ENCODE peak calls at places on chromosomes 3 and 15, in eight cellular contexts. One of them, this sample, is unnamed.

GRCh38 chr3:46705022-46705530 is 3.9 kb downstream of the TMIE start:
- DNase-seq in AG04450: peak; percentile 26
- DNase-seq in HepG2: peak; percentile 63
- DNase-seq in GM10248: peak; percentile 85
- DNase-seq in HCT116: no peak
- DNase-seq in AG09319: peak; percentile 18
- DNase-seq in IMR-90: peak; percentile 59
- DNase-seq in gastrocnemius medialis: peak; percentile 70
- DNase-seq in this sample: peak; percentile 42

GRCh38 chr3:149657458-149657795 is 398 bp downstream of the WWTR1 start:
- DNase-seq in AG04450: no peak
- DNase-seq in AG09319: no peak
- DNase-seq in GM10248: no peak
- DNase-seq in HepG2: no peak
- DNase-seq in HCT116: no peak
- DNase-seq in gastrocnemius medialis: peak; percentile 63
- DNase-seq in IMR-90: peak; percentile 59
- DNase-seq in this sample: no peak

GRCh38 chr15:81407679-81408078 is 33.7 kb upstream of the TMC3 start:
- DNase-seq in IMR-90: no peak
- DNase-seq in AG04450: no peak
- DNase-seq in HepG2: no peak
- DNase-seq in AG09319: no peak
- DNase-seq in gastrocnemius medialis: no peak
- DNase-seq in HCT116: no peak
- DNase-seq in GM10248: no peak
- DNase-seq in this sample: no peak

GRCh38 chr3:195352895-195353488 is 82.0 kb upstream of the XXYLT1 start:
- DNase-seq in gastrocnemius medialis: no peak
- DNase-seq in AG04450: peak; percentile 53
- DNase-seq in AG09319: peak; percentile 89
- DNase-seq in GM10248: no peak
- DNase-seq in HepG2: peak; percentile 7
- DNase-seq in IMR-90: peak; percentile 89
- DNase-seq in HCT116: peak; percentile 77
- DNase-seq in this sample: peak; percentile 2

GRCh38 chr15:95076381-95076780 is 845.0 kb downstream of the MCTP2 start:
- DNase-seq in HepG2: no peak
- DNase-seq in HCT116: no peak
- DNase-seq in AG04450: no peak
- DNase-seq in AG09319: no peak
- DNase-seq in GM10248: no peak
- DNase-seq in gastrocnemius medialis: no peak
- DNase-seq in IMR-90: no peak
- DNase-seq in this sample: no peak

GRCh38 chr15:71669688-71670087 is 140.7 kb upstream of the NR2E3 start:
- DNase-seq in GM10248: no peak
- DNase-seq in gastrocnemius medialis: no peak
- DNase-seq in IMR-90: no peak
- DNase-seq in AG09319: no peak
- DNase-seq in AG04450: no peak
- DNase-seq in HCT116: no peak
- DNase-seq in HepG2: no peak
- DNase-seq in this sample: no peak

GRCh38 chr3:165669967-165670366 is 167.3 kb downstream of the BCHE start:
- DNase-seq in GM10248: no peak
- DNase-seq in HCT116: no peak
- DNase-seq in AG09319: no peak
- DNase-seq in AG04450: no peak
- DNase-seq in gastrocnemius medialis: no peak
- DNase-seq in IMR-90: no peak
- DNase-seq in HepG2: no peak
- DNase-seq in this sample: peak; percentile 38

GRCh38 chr3:33440328-33440577 is at the start of gene UBP1:
- DNase-seq in HepG2: no peak
- DNase-seq in HCT116: no peak
- DNase-seq in GM10248: no peak
- DNase-seq in AG04450: no peak
- DNase-seq in AG09319: no peak
- DNase-seq in gastrocnemius medialis: no peak
- DNase-seq in IMR-90: no peak
- DNase-seq in this sample: no peak

GRCh38 chr3:185815391-185816282 is 9.2 kb downstream of the IGF2BP2 start:
- DNase-seq in HepG2: no peak
- DNase-seq in HCT116: no peak
- DNase-seq in AG04450: no peak
- DNase-seq in AG09319: no peak
- DNase-seq in gastrocnemius medialis: no peak
- DNase-seq in IMR-90: peak; percentile 52
- DNase-seq in GM10248: no peak
- DNase-seq in this sample: no peak

GRCh38 chr3:40070816-40071215 is 238.7 kb upstream of the EIF1B start:
- DNase-seq in IMR-90: no peak
- DNase-seq in HepG2: no peak
- DNase-seq in HCT116: no peak
- DNase-seq in AG09319: no peak
- DNase-seq in gastrocnemius medialis: no peak
- DNase-seq in GM10248: no peak
- DNase-seq in AG04450: no peak
- DNase-seq in this sample: no peak

GRCh38 chr3:106920609-106921008 is 456.6 kb upstream of the CCDC54 start:
- DNase-seq in IMR-90: no peak
- DNase-seq in GM10248: no peak
- DNase-seq in AG04450: no peak
- DNase-seq in HepG2: no peak
- DNase-seq in AG09319: no peak
- DNase-seq in gastrocnemius medialis: no peak
- DNase-seq in HCT116: no peak
- DNase-seq in this sample: no peak

GRCh38 chr3:113275876-113276580 is 64.7 kb downstream of the BOC start:
- DNase-seq in IMR-90: peak; percentile 41
- DNase-seq in gastrocnemius medialis: peak; percentile 56
- DNase-seq in GM10248: peak; percentile 58
- DNase-seq in HCT116: no peak
- DNase-seq in AG04450: no peak
- DNase-seq in HepG2: peak; percentile 76
- DNase-seq in AG09319: peak; percentile 69
- DNase-seq in this sample: peak; percentile 58

GRCh38 chr3:175088981-175089380 is 229.8 kb downstream of the NAALADL2 start:
- DNase-seq in HCT116: no peak
- DNase-seq in gastrocnemius medialis: no peak
- DNase-seq in HepG2: no peak
- DNase-seq in GM10248: no peak
- DNase-seq in AG09319: no peak
- DNase-seq in IMR-90: no peak
- DNase-seq in AG04450: no peak
- DNase-seq in this sample: no peak

GRCh38 chr15:45618813-45619212 is 16.0 kb upstream of the SQOR start:
- DNase-seq in IMR-90: no peak
- DNase-seq in AG09319: no peak
- DNase-seq in HCT116: no peak
- DNase-seq in HepG2: no peak
- DNase-seq in AG04450: no peak
- DNase-seq in gastrocnemius medialis: no peak
- DNase-seq in GM10248: no peak
- DNase-seq in this sample: no peak
- TF ChIP-seq CTCF in IMR-90: no peak
- TF ChIP-seq CTCF in AG09319: no peak
- TF ChIP-seq CTCF in HCT116: no peak
- TF ChIP-seq CTCF in HepG2: no peak
- TF ChIP-seq CTCF in AG04450: no peak
- TF ChIP-seq CTCF in gastrocnemius medialis: no peak
- TF ChIP-seq CTCF in GM10248: no peak
- TF ChIP-seq CTCF in this sample: no peak

DNA sequence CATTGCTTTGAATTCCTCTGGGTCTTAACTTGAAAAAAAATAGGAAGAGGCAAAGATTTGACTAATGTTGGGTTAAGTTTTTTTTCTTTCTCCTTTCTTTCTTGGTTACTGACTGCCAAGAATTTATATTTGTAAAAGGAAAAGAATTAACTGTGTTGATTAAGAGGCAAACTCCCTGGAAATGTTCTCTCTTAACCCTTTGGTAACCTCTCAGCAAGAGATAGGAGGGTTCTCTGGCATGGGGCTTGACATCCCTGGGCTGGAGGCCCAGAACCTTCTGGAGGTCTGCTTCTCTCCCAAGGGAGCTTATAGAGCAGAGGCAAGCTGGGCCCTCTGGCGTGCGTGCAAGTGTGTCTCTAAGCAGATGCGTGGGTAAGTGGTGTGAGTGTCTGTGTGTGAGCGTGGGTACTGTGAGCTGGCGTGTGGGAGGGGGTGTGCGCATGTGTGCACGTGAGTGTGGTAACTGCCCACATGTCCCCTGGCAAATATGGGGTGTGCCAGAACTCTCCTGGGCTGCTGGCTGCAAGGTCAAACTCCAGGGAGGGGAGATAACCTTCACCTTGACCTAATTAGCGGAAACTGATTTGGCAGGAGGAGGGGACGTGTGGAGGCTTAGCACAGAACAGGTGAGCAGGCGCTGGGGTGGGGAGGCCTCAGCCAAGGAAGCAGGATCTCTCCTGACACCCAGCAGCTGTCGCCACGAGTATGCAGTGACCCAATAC is 49.4 kb upstream of the MAGEF1 start:
- DNase-seq in HepG2: no peak
- DNase-seq in AG04450: peak; percentile 46
- DNase-seq in IMR-90: peak; percentile 85
- DNase-seq in HCT116: no peak
- DNase-seq in GM10248: no peak
- DNase-seq in AG09319: no peak
- DNase-seq in gastrocnemius medialis: no peak
- DNase-seq in this sample: no peak
- TF ChIP-seq CTCF in HepG2: no peak
- TF ChIP-seq CTCF in AG04450: no peak
- TF ChIP-seq CTCF in IMR-90: no peak
- TF ChIP-seq CTCF in HCT116: no peak
- TF ChIP-seq CTCF in GM10248: no peak
- TF ChIP-seq CTCF in AG09319: no peak
- TF ChIP-seq CTCF in gastrocnemius medialis: no peak
- TF ChIP-seq CTCF in this sample: no peak

GRCh38 chr15:37516628-37517027 is 416.3 kb upstream of the MEIS2 start:
- DNase-seq in IMR-90: no peak
- DNase-seq in GM10248: no peak
- DNase-seq in HCT116: no peak
- DNase-seq in HepG2: no peak
- DNase-seq in AG04450: no peak
- DNase-seq in AG09319: no peak
- DNase-seq in gastrocnemius medialis: no peak
- DNase-seq in this sample: peak; percentile 20
- TF ChIP-seq CTCF in IMR-90: no peak
- TF ChIP-seq CTCF in GM10248: no peak
- TF ChIP-seq CTCF in HCT116: no peak
- TF ChIP-seq CTCF in HepG2: no peak
- TF ChIP-seq CTCF in AG04450: no peak
- TF ChIP-seq CTCF in AG09319: no peak
- TF ChIP-seq CTCF in gastrocnemius medialis: no peak
- TF ChIP-seq CTCF in this sample: no peak

DNA sequence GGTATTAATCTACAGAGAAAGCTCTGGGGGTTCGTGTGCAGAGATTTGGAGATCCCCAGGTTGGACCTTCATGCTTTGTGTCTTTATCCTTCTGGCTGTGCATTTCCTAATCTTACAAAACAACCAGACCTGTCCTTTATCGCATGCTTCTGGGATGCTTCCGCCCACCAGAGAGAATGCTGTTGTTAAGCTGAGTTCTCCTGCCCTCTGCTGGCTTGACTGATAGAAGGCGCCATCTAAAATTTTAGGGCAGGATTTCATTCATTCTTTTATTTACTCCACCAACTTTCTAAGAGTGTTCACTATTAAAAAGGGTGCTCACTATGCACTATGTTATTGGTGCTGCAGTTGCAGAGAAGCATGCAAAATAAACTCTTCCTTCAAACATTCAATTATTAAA is 8.7 kb upstream of the SST start:
- DNase-seq in gastrocnemius medialis: no peak
- DNase-seq in GM10248: no peak
- DNase-seq in AG04450: peak; percentile 23
- DNase-seq in AG09319: peak; percentile 53
- DNase-seq in HepG2: peak; percentile 41
- DNase-seq in IMR-90: peak; percentile 67
- DNase-seq in HCT116: peak; percentile 42
- DNase-seq in this sample: no peak
- TF ChIP-seq CTCF in gastrocnemius medialis: peak; percentile 25
- TF ChIP-seq CTCF in GM10248: peak; percentile 47
- TF ChIP-seq CTCF in AG04450: peak; percentile 84
- TF ChIP-seq CTCF in AG09319: peak; percentile 79
- TF ChIP-seq CTCF in HepG2: peak; percentile 69
- TF ChIP-seq CTCF in IMR-90: peak; percentile 88
- TF ChIP-seq CTCF in HCT116: peak; percentile 89
- TF ChIP-seq CTCF in this sample: peak; percentile 79

GRCh38 chr3:94303897-94304296 is 241.0 kb downstream of the NSUN3 start:
- DNase-seq in IMR-90: peak; percentile 1
- DNase-seq in HepG2: no peak
- DNase-seq in AG04450: no peak
- DNase-seq in AG09319: no peak
- DNase-seq in GM10248: no peak
- DNase-seq in HCT116: no peak
- DNase-seq in gastrocnemius medialis: no peak
- DNase-seq in this sample: peak; percentile 36
- TF ChIP-seq CTCF in IMR-90: peak; percentile 19
- TF ChIP-seq CTCF in HepG2: no peak
- TF ChIP-seq CTCF in AG04450: no peak
- TF ChIP-seq CTCF in AG09319: no peak
- TF ChIP-seq CTCF in GM10248: no peak
- TF ChIP-seq CTCF in HCT116: no peak
- TF ChIP-seq CTCF in gastrocnemius medialis: no peak
- TF ChIP-seq CTCF in this sample: peak; percentile 22

GRCh38 chr15:43268111-43269105 is 1.7 kb upstream of the TGM5 start:
- DNase-seq in GM10248: peak; percentile 57
- DNase-seq in AG04450: no peak
- DNase-seq in HCT116: no peak
- DNase-seq in HepG2: peak; percentile 11
- DNase-seq in AG09319: no peak
- DNase-seq in gastrocnemius medialis: no peak
- DNase-seq in IMR-90: no peak
- DNase-seq in this sample: peak; percentile 12
- TF ChIP-seq CTCF in GM10248: peak; percentile 59
- TF ChIP-seq CTCF in AG04450: peak; percentile 24
- TF ChIP-seq CTCF in HCT116: peak; percentile 31
- TF ChIP-seq CTCF in HepG2: peak; percentile 63
- TF ChIP-seq CTCF in AG09319: peak; percentile 38
- TF ChIP-seq CTCF in gastrocnemius medialis: no peak
- TF ChIP-seq CTCF in IMR-90: peak; percentile 43
- TF ChIP-seq CTCF in this sample: peak; percentile 72

DNA sequence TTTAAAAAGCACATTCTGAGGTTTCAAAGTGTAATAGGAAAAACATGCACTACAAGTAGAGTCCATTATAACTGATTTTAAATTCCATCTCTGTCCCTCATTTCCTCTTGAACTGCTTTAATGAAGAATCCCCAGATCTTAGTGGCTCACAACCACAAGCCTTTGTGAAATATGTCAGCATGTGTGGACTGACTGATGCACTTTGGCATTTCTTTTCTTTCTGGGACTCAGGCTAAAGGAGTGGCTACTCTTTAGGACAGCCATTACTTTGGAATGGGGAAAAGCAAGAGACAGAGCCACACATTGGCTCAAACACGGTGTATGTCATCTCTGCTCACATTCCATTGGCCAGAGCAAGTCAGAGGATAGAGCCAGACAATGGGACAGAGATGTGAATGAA is 139.6 kb downstream of the GRM7 start:
- DNase-seq in HCT116: no peak
- DNase-seq in IMR-90: no peak
- DNase-seq in AG09319: no peak
- DNase-seq in GM10248: no peak
- DNase-seq in HepG2: no peak
- DNase-seq in gastrocnemius medialis: no peak
- DNase-seq in AG04450: no peak
- DNase-seq in this sample: no peak
- TF ChIP-seq CTCF in HCT116: no peak
- TF ChIP-seq CTCF in IMR-90: no peak
- TF ChIP-seq CTCF in AG09319: no peak
- TF ChIP-seq CTCF in GM10248: no peak
- TF ChIP-seq CTCF in HepG2: no peak
- TF ChIP-seq CTCF in gastrocnemius medialis: no peak
- TF ChIP-seq CTCF in AG04450: no peak
- TF ChIP-seq CTCF in this sample: no peak

GRCh38 chr3:8110966-8111798 is 390.4 kb upstream of the LMCD1 start:
- DNase-seq in gastrocnemius medialis: no peak
- DNase-seq in AG04450: peak; percentile 2
- DNase-seq in HepG2: peak; percentile 46
- DNase-seq in AG09319: no peak
- DNase-seq in HCT116: peak; percentile 63
- DNase-seq in GM10248: peak; percentile 38
- DNase-seq in IMR-90: peak; percentile 31
- DNase-seq in this sample: peak; percentile 58
- TF ChIP-seq CTCF in gastrocnemius medialis: peak; percentile 43
- TF ChIP-seq CTCF in AG04450: peak; percentile 55
- TF ChIP-seq CTCF in HepG2: peak; percentile 74
- TF ChIP-seq CTCF in AG09319: peak; percentile 56
- TF ChIP-seq CTCF in HCT116: peak; percentile 92
- TF ChIP-seq CTCF in GM10248: peak; percentile 68
- TF ChIP-seq CTCF in IMR-90: peak; percentile 46
- TF ChIP-seq CTCF in this sample: peak; percentile 91

This sample was measured in astrocyte of the cerebellum.